ENCODE peak calls at places on chromosomes 1 and 21, in six cellular contexts. One of them, this sample, is unnamed.

GRCh38 chr1:167630568-167631385 is 745 bp downstream of the RCSD1 start:
- DNase-seq in uterus: no peak
- DNase-seq in CD8-positive, alpha-beta T cell: no peak
- DNase-seq in IMR-90: no peak
- DNase-seq in GM12865: peak; percentile 83
- DNase-seq in stomach: no peak
- DNase-seq in this sample: no peak

GRCh38 chr1:61253912-61254628 is 171.7 kb downstream of the NFIA start:
- DNase-seq in IMR-90: no peak
- DNase-seq in GM12865: no peak
- DNase-seq in stomach: no peak
- DNase-seq in CD8-positive, alpha-beta T cell: no peak
- DNase-seq in uterus: no peak
- DNase-seq in this sample: no peak

GRCh38 chr1:34681481-34682451 is 73.1 kb upstream of the GJB5 start:
- DNase-seq in uterus: no peak
- DNase-seq in CD8-positive, alpha-beta T cell: no peak
- DNase-seq in GM12865: peak; percentile 54
- DNase-seq in stomach: peak; percentile 32
- DNase-seq in IMR-90: peak; percentile 28
- DNase-seq in this sample: peak; percentile 53

GRCh38 chr1:36464605-36465393 is 615 bp upstream of the MRPS15 start:
- DNase-seq in GM12865: no peak
- DNase-seq in CD8-positive, alpha-beta T cell: no peak
- DNase-seq in stomach: no peak
- DNase-seq in uterus: no peak
- DNase-seq in IMR-90: peak; percentile 15
- DNase-seq in this sample: no peak

GRCh38 chr1:157966034-157966671 is 27.3 kb upstream of the KIRREL1 start:
- DNase-seq in GM12865: no peak
- DNase-seq in uterus: peak; percentile 71
- DNase-seq in CD8-positive, alpha-beta T cell: no peak
- DNase-seq in stomach: no peak
- DNase-seq in IMR-90: peak; percentile 82
- DNase-seq in this sample: no peak

GRCh38 chr1:65629788-65630187 is 162.9 kb upstream of the PDE4B start:
- DNase-seq in stomach: no peak
- DNase-seq in CD8-positive, alpha-beta T cell: no peak
- DNase-seq in uterus: no peak
- DNase-seq in IMR-90: no peak
- DNase-seq in GM12865: no peak
- DNase-seq in this sample: no peak

GRCh38 chr1:203627819-203628184 is 1.2 kb downstream of the ATP2B4 start:
- DNase-seq in IMR-90: no peak
- DNase-seq in uterus: peak; percentile 58
- DNase-seq in GM12865: no peak
- DNase-seq in CD8-positive, alpha-beta T cell: no peak
- DNase-seq in stomach: peak; percentile 37
- DNase-seq in this sample: no peak

GRCh38 chr1:67719329-67720196 is 34.6 kb downstream of the GADD45A start:
- DNase-seq in uterus: no peak
- DNase-seq in GM12865: no peak
- DNase-seq in CD8-positive, alpha-beta T cell: no peak
- DNase-seq in stomach: no peak
- DNase-seq in IMR-90: no peak
- DNase-seq in this sample: no peak

GRCh38 chr1:17440074-17440826 is 773 bp upstream of the RCC2 start:
- DNase-seq in IMR-90: no peak
- DNase-seq in stomach: no peak
- DNase-seq in CD8-positive, alpha-beta T cell: no peak
- DNase-seq in uterus: no peak
- DNase-seq in GM12865: no peak
- DNase-seq in this sample: no peak

DNA sequence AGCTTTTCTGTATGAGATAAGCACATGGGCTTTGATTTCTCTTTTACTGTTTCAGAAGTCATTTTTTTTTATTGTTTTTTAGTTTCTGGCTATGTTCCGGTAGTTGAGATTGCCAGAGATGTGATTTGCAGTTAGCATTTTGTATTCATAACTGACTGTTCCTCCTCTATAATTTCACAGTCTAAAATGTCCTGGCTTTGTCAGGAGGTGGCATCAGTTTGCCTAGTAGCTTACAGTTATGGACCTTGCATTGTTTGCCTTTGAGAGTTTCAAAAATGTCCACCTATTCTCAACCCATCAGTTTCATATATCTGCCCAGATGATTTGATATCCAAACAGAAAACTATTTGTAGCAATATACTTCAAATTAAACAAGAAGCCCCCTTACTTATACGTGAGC is 39.5 kb upstream of the ST6GALNAC3 start:
- DNase-seq in GM12865: no peak
- DNase-seq in uterus: no peak
- DNase-seq in CD8-positive, alpha-beta T cell: no peak
- DNase-seq in IMR-90: peak; percentile 4
- DNase-seq in stomach: no peak
- DNase-seq in this sample: no peak
- TF ChIP-seq CTCF in GM12865: peak; percentile 6
- TF ChIP-seq CTCF in uterus: peak; percentile 8
- TF ChIP-seq CTCF in CD8-positive, alpha-beta T cell: no peak
- TF ChIP-seq CTCF in IMR-90: peak; percentile 31
- TF ChIP-seq CTCF in stomach: no peak
- TF ChIP-seq CTCF in this sample: no peak

GRCh38 chr1:53640696-53641065 is 98.3 kb downstream of the GLIS1 start:
- DNase-seq in uterus: no peak
- DNase-seq in CD8-positive, alpha-beta T cell: no peak
- DNase-seq in GM12865: no peak
- DNase-seq in stomach: no peak
- DNase-seq in IMR-90: no peak
- DNase-seq in this sample: no peak
- TF ChIP-seq CTCF in uterus: no peak
- TF ChIP-seq CTCF in CD8-positive, alpha-beta T cell: no peak
- TF ChIP-seq CTCF in GM12865: no peak
- TF ChIP-seq CTCF in stomach: no peak
- TF ChIP-seq CTCF in IMR-90: no peak
- TF ChIP-seq CTCF in this sample: no peak

GRCh38 chr1:247576514-247576913 is 11.6 kb upstream of the OR2G2 start:
- DNase-seq in GM12865: peak; percentile 25
- DNase-seq in IMR-90: no peak
- DNase-seq in stomach: no peak
- DNase-seq in uterus: no peak
- DNase-seq in CD8-positive, alpha-beta T cell: no peak
- DNase-seq in this sample: peak; percentile 25
- TF ChIP-seq CTCF in GM12865: peak; percentile 30
- TF ChIP-seq CTCF in IMR-90: peak; percentile 13
- TF ChIP-seq CTCF in stomach: no peak
- TF ChIP-seq CTCF in uterus: no peak
- TF ChIP-seq CTCF in CD8-positive, alpha-beta T cell: no peak
- TF ChIP-seq CTCF in this sample: peak; percentile 9

DNA sequence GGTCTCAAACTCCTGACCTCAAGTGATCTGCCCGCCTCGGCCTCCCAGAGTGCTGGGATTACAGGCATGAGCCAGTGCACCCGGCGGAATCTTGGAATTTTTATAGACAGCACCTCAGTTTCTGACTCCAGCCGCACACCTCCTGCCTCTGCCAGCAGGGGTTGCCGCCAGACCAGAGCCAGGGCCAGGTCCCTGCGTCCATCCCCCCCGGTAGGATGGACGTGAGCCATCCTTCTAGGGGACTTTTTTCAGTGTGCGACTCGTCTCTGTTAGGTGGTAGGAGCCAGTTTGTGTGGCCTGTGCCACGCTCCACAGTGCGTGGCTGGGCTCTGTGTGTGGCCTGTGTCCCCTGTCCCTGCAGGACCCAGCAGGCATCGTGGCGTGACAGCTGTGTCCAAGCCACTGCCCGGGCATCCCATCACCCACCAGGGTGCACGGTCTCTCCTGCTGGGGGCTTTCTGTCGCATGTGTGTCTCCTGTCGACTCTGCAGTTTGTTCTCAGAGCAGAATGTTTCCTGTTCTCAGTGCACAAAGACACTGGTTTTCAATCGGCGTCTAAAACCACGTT is 15.6 kb downstream of the CSTB start:
- DNase-seq in CD8-positive, alpha-beta T cell: no peak
- DNase-seq in uterus: no peak
- DNase-seq in stomach: no peak
- DNase-seq in GM12865: no peak
- DNase-seq in IMR-90: no peak
- DNase-seq in this sample: no peak
- TF ChIP-seq CTCF in CD8-positive, alpha-beta T cell: no peak
- TF ChIP-seq CTCF in uterus: no peak
- TF ChIP-seq CTCF in stomach: no peak
- TF ChIP-seq CTCF in GM12865: no peak
- TF ChIP-seq CTCF in IMR-90: no peak
- TF ChIP-seq CTCF in this sample: no peak